ENCODE peak calls at places on chromosomes 5 and 9, in four cellular contexts. G is foreskin fibroblast, T is small intestine, B is posterior cingulate gyrus. W is an unnamed sample.

GRCh38 chr5:40675396-40676133 is 4.2 kb upstream of the PTGER4 start:
- DNase-seq in G (no peak), T (no peak), B (no peak), W (no peak)

GRCh38 chr5:177486256-177486655 is 11.1 kb downstream of the PDLIM7 start:
- DNase-seq in G (no peak), T (no peak), B (no peak), W (no peak)

GRCh38 chr5:14413331-14413750 is 168.3 kb upstream of the OTULINL start:
- DNase-seq in G (no peak), T (no peak), B (no peak), W (peak)

GRCh38 chr9:27162045-27162444 is 53.0 kb downstream of the TEK start:
- DNase-seq in G (no peak), T (no peak), B (no peak), W (peak)

GRCh38 chr9:118659011-118659410 is 710.2 kb downstream of the BRINP1 start:
- DNase-seq in G (no peak), T (no peak), B (no peak), W (no peak)

GRCh38 chr5:177404641-177405134 is 4.2 kb upstream of the PFN3 start:
- DNase-seq in G (peak), T (no peak), B (no peak), W (no peak)

GRCh38 chr5:65203746-65204145 is 278.0 kb downstream of the ADAMTS6 start:
- DNase-seq in G (peak), T (no peak), B (no peak), W (peak)

GRCh38 chr9:63817622-63818518 is 1467.1 kb downstream of the FOXD4L5 start:
- DNase-seq in G (peak), T (peak), B (peak), W (peak)

GRCh38 chr5:89707891-89708290 is 701.7 kb downstream of the CETN3 start:
- DNase-seq in G (no peak), T (no peak), B (no peak), W (no peak)

W was measured in brain microvascular endothelial cell.